ENCODE peak calls at places on chromosomes 7 and 10, in eight cellular contexts. W, G, N, F, Y, J, D and Z are unnamed samples.

GRCh38 chr7:51455086-51455485 is 138.5 kb upstream of the COBL start:
- DNase-seq in W (no peak), N (no peak), Y (no peak), D (no peak), F (no peak), J (no peak), G (no peak), Z (no peak)

GRCh38 chr10:22251751-22252285 is 34.0 kb upstream of the EBLN1 start:
- DNase-seq in G (peak), N (no peak), D (peak), F (peak), J (peak), W (peak), Y (peak), Z (peak)

GRCh38 chr10:102673961-102674511 is 29.8 kb downstream of the TRIM8 start:
- DNase-seq in J (no peak), G (peak), D (peak), F (no peak), W (peak), Y (peak), N (no peak), Z (peak)

GRCh38 chr10:22321156-22321711 is 335 bp downstream of the BMI1 start:
- DNase-seq in N (no peak), D (peak), J (no peak), G (peak), F (no peak), W (peak), Y (peak), Z (peak)

GRCh38 chr10:124875596-124875995 is 66.3 kb upstream of the ZRANB1 start:
- DNase-seq in D (no peak), W (peak), N (peak), Y (peak), G (no peak), J (no peak), F (no peak), Z (no peak)

GRCh38 chr7:11748884-11749283 is 83.1 kb downstream of the THSD7A start:
- DNase-seq in D (no peak), J (no peak), F (no peak), W (no peak), Y (no peak), G (no peak), N (no peak), Z (no peak)

GRCh38 chr10:82922755-82923154 is 1047.8 kb downstream of the NRG3 start:
- DNase-seq in J (no peak), G (no peak), Y (no peak), N (no peak), F (no peak), D (no peak), W (no peak), Z (no peak)

GRCh38 chr10:73625004-73625883 is 16.0 kb downstream of the MYOZ1 start:
- DNase-seq in G (peak), D (no peak), J (no peak), W (peak), F (peak), Y (peak), N (no peak), Z (peak)

GRCh38 chr7:66930341-66930740 is 9.3 kb downstream of the TMEM248 start:
- DNase-seq in N (no peak), J (no peak), W (peak), G (no peak), F (no peak), D (no peak), Y (peak), Z (no peak)

GRCh38 chr10:64011871-64012714 is 490.9 kb downstream of the REEP3 start:
- DNase-seq in G (no peak), J (no peak), D (no peak), W (no peak), N (no peak), F (no peak), Y (no peak), Z (no peak)

GRCh38 chr7:148394582-148394981 is 196.0 kb upstream of the C7orf33 start:
- DNase-seq in J (no peak), F (no peak), Y (no peak), N (no peak), W (no peak), D (no peak), G (no peak), Z (no peak)

GRCh38 chr10:131839351-131839750 is 61.5 kb upstream of the PPP2R2D start:
- DNase-seq in F (no peak), G (no peak), Y (no peak), N (no peak), J (peak), D (no peak), W (no peak), Z (no peak)

GRCh38 chr10:85611746-85612377 is 754.7 kb downstream of the GRID1 start:
- DNase-seq in Y (no peak), F (no peak), G (no peak), W (no peak), D (no peak), N (no peak), J (no peak), Z (no peak)

GRCh38 chr10:127944256-127944655 is 37.4 kb downstream of the PTPRE start:
- DNase-seq in F (no peak), N (no peak), Y (no peak), G (no peak), J (no peak), W (no peak), D (no peak), Z (no peak)

GRCh38 chr10:29576681-29577080 is 58.1 kb downstream of the SVIL start:
- DNase-seq in J (no peak), F (no peak), N (no peak), W (no peak), G (no peak), Y (peak), D (no peak), Z (no peak)

GRCh38 chr10:119342017-119342734 is 134.8 kb downstream of the GRK5 start:
- DNase-seq in F (no peak), D (peak), J (no peak), W (no peak), Y (peak), G (no peak), N (no peak), Z (no peak)

GRCh38 chr10:49549640-49550346 is 10.9 kb upstream of the ERCC6 start:
- DNase-seq in W (no peak), Y (no peak), J (no peak), N (no peak), G (no peak), F (no peak), D (no peak), Z (no peak)

GRCh38 chr10:30155401-30155800 is 96.0 kb upstream of the JCAD start:
- DNase-seq in N (no peak), D (no peak), F (no peak), J (no peak), W (no peak), Y (peak), G (no peak), Z (no peak)

GRCh38 chr10:2798340-2798739 is 269.0 kb upstream of the PFKP start:
- DNase-seq in F (no peak), G (no peak), D (no peak), Y (no peak), J (no peak), W (no peak), N (no peak), Z (no peak)

GRCh38 chr10:115093286-115093775 is at the start of gene ATRNL1:
- DNase-seq in Y (peak), G (peak), N (no peak), D (no peak), F (no peak), W (peak), J (no peak), Z (peak)

GRCh38 chr7:134448359-134449229 is 10.3 kb downstream of the AKR1B1 start:
- DNase-seq in J (no peak), W (peak), G (no peak), N (peak), Y (peak), D (no peak), F (no peak), Z (no peak)

GRCh38 chr7:43572516-43573049 is 10.3 kb upstream of the STK17A start:
- DNase-seq in D (peak), G (no peak), F (no peak), J (no peak), W (peak), N (peak), Y (peak), Z (no peak)

GRCh38 chr7:90224204-90224603 is 12.7 kb downstream of the STEAP2 start:
- DNase-seq in W (no peak), F (no peak), Y (no peak), J (no peak), G (no peak), D (no peak), N (no peak), Z (no peak)

GRCh38 chr10:118481871-118482270 is 113.6 kb downstream of the PRLHR start:
- DNase-seq in Y (no peak), J (no peak), W (no peak), N (no peak), G (no peak), F (no peak), D (no peak), Z (no peak)

GRCh38 chr10:103980246-103980906 is 13.4 kb downstream of the SLK start:
- DNase-seq in N (no peak), D (no peak), W (no peak), G (no peak), F (no peak), J (no peak), Y (no peak), Z (no peak)

GRCh38 chr7:155995183-155995612 is 182.9 kb upstream of the SHH start:
- DNase-seq in W (no peak), Y (no peak), N (no peak), F (no peak), J (peak), D (no peak), G (no peak), Z (no peak)

DNA sequence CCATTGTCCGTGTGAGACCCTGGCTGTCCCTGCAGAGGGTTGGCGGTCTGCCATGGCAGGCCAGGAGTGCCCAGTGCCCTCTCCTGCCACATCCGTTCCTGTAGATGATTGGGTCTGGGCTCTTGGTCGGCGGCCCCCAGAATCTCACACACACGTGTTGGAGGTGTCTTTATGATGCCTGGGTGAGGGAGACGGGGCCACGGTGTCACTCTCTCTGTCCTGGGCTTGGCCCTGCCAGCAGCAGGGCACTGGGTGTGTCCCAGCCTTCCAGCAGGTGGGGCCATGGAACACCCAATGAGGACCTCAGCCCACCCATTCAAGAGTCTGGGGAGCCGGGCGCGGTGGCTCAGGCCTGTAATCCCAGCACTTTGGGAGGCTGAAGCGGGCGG is 30.2 kb downstream of the UNC5B start:
- DNase-seq in Y (no peak), F (no peak), W (no peak), D (no peak), G (no peak), N (no peak), J (no peak), Z (no peak)
- TF ChIP-seq CTCF in Y (peak), F (no peak), W (no peak), D (no peak), G (no peak), N (no peak), J (no peak), Z (no peak)

DNA sequence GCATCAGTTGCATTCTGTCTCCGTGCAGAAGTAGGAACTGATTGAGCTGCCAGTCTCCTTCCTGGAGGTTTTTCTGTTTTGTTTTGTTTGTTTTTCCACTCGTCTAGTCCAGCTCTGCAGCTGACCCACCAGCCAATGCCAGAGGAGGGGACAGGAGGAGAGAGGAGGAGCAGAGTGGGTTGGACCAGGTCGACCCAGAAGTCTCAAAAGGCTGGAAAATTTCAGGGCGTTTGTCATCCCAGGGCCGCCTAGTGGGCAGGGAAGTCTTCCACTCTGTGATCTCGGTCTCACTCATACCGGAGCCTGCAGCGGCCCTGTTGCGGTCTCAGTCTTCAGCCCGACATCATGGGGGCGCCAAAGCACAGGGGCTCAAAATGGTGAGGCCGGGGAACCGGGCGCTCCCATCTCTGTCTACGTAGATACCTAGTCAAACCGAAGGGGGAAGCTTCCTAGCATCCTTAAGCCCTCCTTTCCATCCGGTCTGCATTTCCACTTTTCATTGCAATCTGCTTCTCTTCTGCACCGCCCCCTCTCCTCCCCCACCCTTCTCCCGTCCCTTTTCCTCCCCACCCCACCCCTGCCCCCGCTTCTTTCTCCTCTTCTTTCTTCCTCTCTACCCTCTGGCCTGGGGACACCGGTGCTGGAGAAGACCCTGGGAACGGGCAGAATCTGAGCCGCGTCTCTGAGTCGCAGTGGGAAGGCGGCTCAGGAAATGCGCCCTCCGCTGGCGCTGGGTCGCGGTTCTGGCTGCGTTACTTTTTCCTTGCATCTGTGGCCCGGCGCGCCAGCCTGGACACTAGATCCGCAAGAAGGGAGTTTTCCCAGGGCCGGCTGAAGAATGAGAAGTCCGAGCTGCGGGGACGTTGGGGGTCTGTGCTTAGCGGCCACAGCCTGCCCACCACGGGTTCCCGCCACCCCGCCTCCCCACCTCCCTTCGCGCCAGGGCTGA is 16.2 kb upstream of the PAX2 start:
- DNase-seq in D (no peak), N (no peak), G (no peak), W (peak), F (no peak), J (no peak), Y (no peak), Z (no peak)
- TF ChIP-seq CTCF in D (no peak), N (peak), G (peak), W (peak), F (no peak), J (no peak), Y (peak), Z (peak)

GRCh38 chr7:44979481-44980392 is 922 bp upstream of the MYO1G start:
- DNase-seq in W (no peak), J (no peak), Y (no peak), G (no peak), N (no peak), D (no peak), F (no peak), Z (no peak)
- TF ChIP-seq CTCF in W (no peak), J (no peak), Y (no peak), G (peak), N (no peak), D (no peak), F (no peak), Z (peak)

GRCh38 chr7:25675789-25676474 is 447.6 kb upstream of the NPVF start:
- DNase-seq in J (no peak), Y (no peak), G (no peak), W (no peak), N (no peak), F (peak), D (no peak), Z (no peak)

GRCh38 chr7:25669954-25670841 is 441.9 kb upstream of the NPVF start:
- DNase-seq in N (no peak), F (peak), Y (no peak), J (no peak), D (peak), G (no peak), W (peak), Z (no peak)

GRCh38 chr7:25669300-25669781 is 441.1 kb upstream of the NPVF start:
- DNase-seq in G (no peak), D (no peak), J (no peak), W (no peak), Y (no peak), F (no peak), N (no peak), Z (no peak)

GRCh38 chr7:25671087-25671486 is 442.8 kb upstream of the NPVF start:
- DNase-seq in N (no peak), F (no peak), J (no peak), D (no peak), Y (no peak), W (no peak), G (no peak), Z (no peak)

GRCh38 chr7:25672476-25672875 is 444.2 kb upstream of the NPVF start:
- DNase-seq in N (no peak), J (no peak), Y (no peak), W (no peak), G (no peak), D (no peak), F (no peak), Z (no peak)
- TF ChIP-seq CTCF in N (no peak), J (no peak), Y (no peak), W (no peak), G (no peak), D (no peak), F (no peak), Z (no peak)